ENCODE peak calls at places on chromosomes 6 and 20, in seven cellular contexts. F is HCT116, N is SK-N-SH, O is HepG2, L is H1, C is GM12878, J is K562. R is an unnamed sample.

GRCh38 chr20:1146957-1147356 is 28.6 kb downstream of the PSMF1 start:
- DNase-seq in O (no peak), C (no peak), J (peak; percentile 3), F (no peak), N (no peak), L (no peak), R (no peak)

GRCh38 chr20:36317675-36318074 is 11.5 kb downstream of the DLGAP4 start:
- DNase-seq in F (no peak), C (no peak), N (peak; percentile 31), L (no peak), J (no peak), O (no peak), R (no peak)

GRCh38 chr6:93417421-93417996 is 1.9 kb downstream of the EPHA7 start:
- DNase-seq in F (no peak), J (no peak), L (no peak), O (no peak), C (no peak), N (peak; percentile 40), R (no peak)

GRCh38 chr6:112160745-112161144 is 73.4 kb downstream of the FAM229B start:
- DNase-seq in F (no peak), L (no peak), O (no peak), C (no peak), J (no peak), N (no peak), R (no peak)

GRCh38 chr6:81814365-81815109 is 62.1 kb upstream of the TENT5A start:
- DNase-seq in L (no peak), O (no peak), N (no peak), J (no peak), C (no peak), F (no peak), R (no peak)

GRCh38 chr6:100296810-100297544 is 167.7 kb downstream of the SIM1 start:
- DNase-seq in N (no peak), O (peak; percentile 50), L (no peak), J (no peak), F (peak; percentile 74), C (no peak), R (peak; percentile 2)

GRCh38 chr20:10762216-10762615 is 88.4 kb upstream of the JAG1 start:
- DNase-seq in F (no peak), N (no peak), C (no peak), L (no peak), O (no peak), J (no peak), R (no peak)

GRCh38 chr6:15817100-15817499 is 154.3 kb upstream of the DTNBP1 start:
- DNase-seq in O (no peak), F (no peak), C (no peak), N (peak; percentile 11), L (no peak), J (no peak), R (no peak)

GRCh38 chr6:33407132-33407718 is 3.6 kb upstream of the PHF1 start:
- DNase-seq in C (no peak), N (no peak), O (peak; percentile 47), L (no peak), J (peak; percentile 63), F (no peak), R (no peak)

GRCh38 chr6:129312865-129313264 is 397.1 kb downstream of the ARHGAP18 start:
- DNase-seq in F (peak; percentile 36), C (no peak), L (no peak), O (no peak), N (no peak), J (no peak), R (peak; percentile 7)

GRCh38 chr6:116060572-116061283 is at the start of gene FRK:
- DNase-seq in J (no peak), C (no peak), N (no peak), O (peak; percentile 93), L (no peak), F (peak; percentile 62), R (peak; percentile 58)

GRCh38 chr6:150897400-150897943 is 32.0 kb downstream of the MTHFD1L start:
- DNase-seq in F (no peak), C (peak; percentile 51), O (no peak), N (no peak), L (no peak), J (no peak), R (no peak)

GRCh38 chr6:46329568-46329967 is 158.8 kb upstream of the ENPP5 start:
- DNase-seq in C (no peak), L (no peak), J (no peak), F (no peak), N (no peak), O (no peak), R (no peak)

GRCh38 chr6:29011276-29011734 is 6.2 kb upstream of the ZNF311 start:
- DNase-seq in J (peak; percentile 91), N (peak; percentile 72), C (no peak), F (no peak), O (no peak), L (no peak), R (no peak)

GRCh38 chr6:152648090-152648489 is 10.9 kb upstream of the SYNE1 start:
- DNase-seq in L (no peak), O (no peak), N (no peak), F (no peak), C (no peak), J (no peak), R (no peak)

GRCh38 chr20:18428490-18429173 is 38.2 kb downstream of the DZANK1 start:
- DNase-seq in C (no peak), L (no peak), O (peak; percentile 64), J (no peak), F (no peak), N (no peak), R (no peak)

GRCh38 chr6:165714907-165715306 is 51.9 kb upstream of the PDE10A start:
- DNase-seq in F (no peak), C (no peak), O (no peak), J (no peak), L (no peak), N (no peak), R (no peak)

GRCh38 chr6:39936857-39937256 is 2.6 kb upstream of the MOCS1 start:
- DNase-seq in O (no peak), F (no peak), C (no peak), L (no peak), N (no peak), J (no peak), R (no peak)

GRCh38 chr20:63628246-63628975 is 1.5 kb upstream of the GMEB2 start:
- DNase-seq in F (peak; percentile 75), O (peak; percentile 88), N (peak; percentile 70), L (no peak), C (peak; percentile 65), J (peak; percentile 91), R (peak; percentile 90)

GRCh38 chr6:148143771-148144170 is 198.9 kb upstream of the SASH1 start:
- DNase-seq in N (no peak), J (no peak), L (no peak), O (no peak), C (no peak), F (no peak), R (no peak)

GRCh38 chr6:148144917-148145521 is 197.6 kb upstream of the SASH1 start:
- DNase-seq in C (no peak), L (peak; percentile 31), N (peak; percentile 32), O (peak; percentile 64), F (peak; percentile 63), J (peak; percentile 88), R (peak; percentile 27)

GRCh38 chr6:148147431-148147830 is 195.2 kb upstream of the SASH1 start:
- DNase-seq in O (no peak), N (no peak), J (no peak), C (no peak), F (no peak), L (no peak), R (no peak)

GRCh38 chr6:148142821-148143220 is 199.8 kb upstream of the SASH1 start:
- DNase-seq in O (no peak), C (no peak), F (no peak), N (no peak), L (no peak), J (no peak), R (no peak)

GRCh38 chr6:148146717-148147116 is 195.9 kb upstream of the SASH1 start:
- DNase-seq in N (no peak), L (peak; percentile 3), F (peak; percentile 13), J (no peak), O (no peak), C (no peak), R (no peak)
- TF ChIP-seq JUND in N (peak; percentile 8), L (no peak), F (no peak), J (no peak), O (no peak), C (no peak), R (no peak)

DNA sequence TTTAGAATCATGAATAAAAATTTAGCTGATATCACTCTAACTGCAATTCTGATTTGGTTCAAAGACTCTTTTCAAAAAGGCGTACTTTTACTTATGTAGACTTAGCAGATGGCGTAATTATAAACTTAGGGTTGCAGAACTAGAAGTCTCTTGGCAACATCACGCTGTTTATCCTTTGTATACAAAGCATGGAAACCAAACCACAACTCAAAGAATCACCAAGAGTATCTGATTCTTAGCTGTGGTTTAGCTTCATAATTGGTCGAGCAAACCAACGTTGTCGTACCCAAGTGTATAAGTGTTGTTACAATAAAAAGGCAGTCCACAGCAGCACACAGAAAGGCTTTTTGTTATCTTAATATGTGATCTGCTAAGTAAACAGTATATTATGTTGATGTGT is 18.2 kb downstream of the STMND1 start:
- DNase-seq in J (no peak), F (no peak), L (no peak), N (no peak), O (no peak), C (no peak), R (peak; percentile 74)
- TF ChIP-seq JUND in J (no peak), F (no peak), L (no peak), N (no peak), O (no peak), C (no peak), R (no peak)

GRCh38 chr6:121505284-121505683 is 69.8 kb downstream of the GJA1 start:
- DNase-seq in F (no peak), O (no peak), N (no peak), C (no peak), L (no peak), J (no peak), R (no peak)

GRCh38 chr6:121506761-121507754 is 71.6 kb downstream of the GJA1 start:
- DNase-seq in J (no peak), F (no peak), C (no peak), L (no peak), O (no peak), N (no peak), R (no peak)

GRCh38 chr6:121499666-121500065 is 64.2 kb downstream of the GJA1 start:
- DNase-seq in F (no peak), N (no peak), J (no peak), O (no peak), L (no peak), C (no peak), R (no peak)

GRCh38 chr6:121504227-121504626 is 68.8 kb downstream of the GJA1 start:
- DNase-seq in J (no peak), N (no peak), F (no peak), C (no peak), L (no peak), O (no peak), R (no peak)

DNA sequence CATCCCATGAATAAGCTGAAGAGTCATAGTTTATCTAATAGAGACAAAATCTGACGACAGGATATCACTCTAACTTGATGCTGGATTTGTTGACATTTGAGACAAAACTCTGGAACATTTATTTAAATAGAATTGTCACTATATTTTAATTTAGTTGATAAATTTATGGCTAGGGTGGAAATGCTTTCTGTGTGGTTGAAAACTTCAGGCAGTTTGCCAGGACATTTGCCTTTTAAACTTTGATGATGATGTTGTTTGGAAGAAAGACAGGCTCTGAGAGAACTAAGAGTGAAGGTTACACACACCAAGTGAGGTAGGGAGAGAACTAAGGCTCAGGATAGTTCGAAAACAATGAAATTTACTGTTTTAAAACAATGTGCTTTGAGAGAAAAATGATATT is 68.2 kb downstream of the GJA1 start:
- DNase-seq in F (no peak), J (no peak), O (no peak), C (no peak), L (no peak), N (no peak), R (no peak)
- TF ChIP-seq JUND in F (no peak), J (no peak), O (no peak), C (no peak), L (no peak), N (no peak), R (no peak)

GRCh38 chr6:41268478-41268877 is 18.0 kb downstream of the TREM1 start:
- DNase-seq in J (no peak), O (no peak), C (no peak), F (no peak), L (no peak), N (no peak), R (no peak)
- TF ChIP-seq JUND in J (no peak), O (no peak), C (no peak), F (no peak), L (no peak), N (no peak), R (no peak)